ENCODE peak calls at places on chromosomes 6 and 20, in four cellular contexts. One of them, this sample, is unnamed.

GRCh38 chr6:82778985-82779384 is 286.7 kb downstream of the UBE3D start:
- DNase-seq in H9: no peak
- DNase-seq in fibroblast of mammary gland: no peak
- DNase-seq in MCF 10A: no peak
- DNase-seq in this sample: no peak

GRCh38 chr20:595330-596308 is 14.5 kb downstream of the TCF15 start:
- DNase-seq in fibroblast of mammary gland: no peak
- DNase-seq in H9: no peak
- DNase-seq in MCF 10A: no peak
- DNase-seq in this sample: no peak

GRCh38 chr20:8132632-8133587 is 844 bp downstream of the PLCB1 start:
- DNase-seq in H9: peak
- DNase-seq in fibroblast of mammary gland: peak
- DNase-seq in MCF 10A: peak
- DNase-seq in this sample: no peak

GRCh38 chr6:127547215-127547614 is 28.1 kb upstream of the MTCL3 start:
- DNase-seq in MCF 10A: no peak
- DNase-seq in fibroblast of mammary gland: peak
- DNase-seq in H9: no peak
- DNase-seq in this sample: no peak

GRCh38 chr20:54497931-54498718 is 22.7 kb downstream of the DOK5 start:
- DNase-seq in MCF 10A: no peak
- DNase-seq in fibroblast of mammary gland: peak
- DNase-seq in H9: no peak
- DNase-seq in this sample: no peak

GRCh38 chr20:2873747-2874041 is 413 bp downstream of the PTPRA start:
- DNase-seq in H9: peak
- DNase-seq in fibroblast of mammary gland: peak
- DNase-seq in MCF 10A: peak
- DNase-seq in this sample: no peak

GRCh38 chr6:143027058-143027457 is 33.6 kb upstream of the AIG1 start:
- DNase-seq in MCF 10A: peak
- DNase-seq in fibroblast of mammary gland: peak
- DNase-seq in H9: peak
- DNase-seq in this sample: peak

GRCh38 chr20:36541227-36542018 is at the start of gene MYL9:
- DNase-seq in fibroblast of mammary gland: peak
- DNase-seq in MCF 10A: peak
- DNase-seq in H9: peak
- DNase-seq in this sample: peak

GRCh38 chr6:36245572-36246031 is 24.3 kb upstream of the PNPLA1 start:
- DNase-seq in MCF 10A: no peak
- DNase-seq in fibroblast of mammary gland: no peak
- DNase-seq in H9: peak
- DNase-seq in this sample: no peak
- TF ChIP-seq CTCF in MCF 10A: no peak
- TF ChIP-seq CTCF in fibroblast of mammary gland: no peak
- TF ChIP-seq CTCF in H9: peak
- TF ChIP-seq CTCF in this sample: no peak

GRCh38 chr6:112010328-112010727 is 43.6 kb upstream of the CCN6 start:
- DNase-seq in fibroblast of mammary gland: no peak
- DNase-seq in MCF 10A: peak
- DNase-seq in H9: no peak
- DNase-seq in this sample: no peak
- TF ChIP-seq CTCF in fibroblast of mammary gland: no peak
- TF ChIP-seq CTCF in MCF 10A: no peak
- TF ChIP-seq CTCF in H9: no peak
- TF ChIP-seq CTCF in this sample: no peak

GRCh38 chr6:28863607-28864320 is 60.0 kb downstream of the TRIM27 start:
- DNase-seq in fibroblast of mammary gland: peak
- DNase-seq in H9: peak
- DNase-seq in MCF 10A: peak
- DNase-seq in this sample: peak
- TF ChIP-seq CTCF in fibroblast of mammary gland: no peak
- TF ChIP-seq CTCF in H9: no peak
- TF ChIP-seq CTCF in MCF 10A: peak
- TF ChIP-seq CTCF in this sample: no peak

DNA sequence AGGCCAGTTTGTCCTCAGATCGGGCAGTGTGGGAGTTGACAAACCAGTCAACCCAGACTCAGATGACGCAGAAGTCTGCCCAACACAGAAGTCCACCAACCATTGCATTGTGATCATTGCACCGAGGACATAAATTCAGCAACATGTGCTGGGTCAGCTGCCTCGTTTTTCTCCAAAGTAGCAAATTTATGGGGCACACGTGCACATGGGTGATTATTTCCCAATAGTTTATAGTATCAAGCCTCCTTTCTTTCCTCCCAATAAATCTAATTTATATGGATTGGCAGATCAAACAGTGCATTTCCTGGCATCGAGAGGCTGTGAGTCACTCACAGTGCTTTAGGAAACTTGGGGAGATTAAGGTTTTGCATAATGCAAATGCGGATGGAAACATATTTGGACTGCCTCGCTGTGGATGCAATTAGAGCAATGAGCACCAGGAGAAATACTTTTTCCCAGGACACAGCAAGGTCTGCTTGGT is 413.7 kb upstream of the SULF2 start:
- DNase-seq in H9: no peak
- DNase-seq in fibroblast of mammary gland: peak
- DNase-seq in MCF 10A: no peak
- DNase-seq in this sample: no peak
- TF ChIP-seq CTCF in H9: no peak
- TF ChIP-seq CTCF in fibroblast of mammary gland: no peak
- TF ChIP-seq CTCF in MCF 10A: no peak
- TF ChIP-seq CTCF in this sample: no peak